ENCODE peak calls at places on chromosome 1, in eight cellular contexts. S, N, F, X, D, C, P and V are unnamed samples.

GRCh38 chr1:244214009-244214967 is 163.2 kb downstream of the ZBTB18 start:
- DNase-seq in C (no peak), S (no peak), P (peak), F (peak), D (peak), X (no peak), N (peak), V (peak)

GRCh38 chr1:29272171-29272907 is 36.0 kb downstream of the PTPRU start:
- DNase-seq in C (no peak), P (no peak), N (no peak), S (no peak), X (no peak), D (no peak), F (no peak), V (no peak)

GRCh38 chr1:222798111-222798510 is 16.7 kb upstream of the DISP1 start:
- DNase-seq in D (peak), F (peak), C (no peak), N (no peak), S (no peak), X (no peak), P (no peak), V (no peak)

GRCh38 chr1:3598051-3598471 is 13.2 kb downstream of the MEGF6 start:
- DNase-seq in D (no peak), N (peak), F (no peak), S (no peak), X (no peak), C (peak), P (no peak), V (peak)

GRCh38 chr1:66043186-66043585 is 250.5 kb downstream of the PDE4B start:
- DNase-seq in N (no peak), X (no peak), S (no peak), D (no peak), P (no peak), F (no peak), C (no peak), V (no peak)

GRCh38 chr1:150543500-150544143 is 5.6 kb upstream of the ADAMTSL4 start:
- DNase-seq in S (no peak), N (peak), D (peak), X (no peak), F (no peak), C (no peak), P (no peak), V (peak)

GRCh38 chr1:41439234-41439633 is 45.2 kb downstream of the EDN2 start:
- DNase-seq in D (no peak), X (no peak), N (no peak), S (no peak), C (no peak), P (no peak), F (no peak), V (no peak)

GRCh38 chr1:172537366-172537765 is 4.4 kb downstream of the SUCO start:
- DNase-seq in C (no peak), D (no peak), F (peak), P (no peak), X (no peak), S (no peak), N (no peak), V (no peak)

GRCh38 chr1:232620356-232620841 is 9.5 kb downstream of the SIPA1L2 start:
- DNase-seq in S (no peak), X (no peak), F (peak), P (peak), C (no peak), D (peak), N (no peak), V (peak)

GRCh38 chr1:2014726-2015382 is 4.3 kb upstream of the GABRD start:
- DNase-seq in X (no peak), C (no peak), P (no peak), F (no peak), N (peak), D (no peak), S (no peak), V (peak)

GRCh38 chr1:159188375-159188788 is 16.3 kb upstream of the ACKR1 start:
- DNase-seq in D (peak), X (no peak), P (peak), S (no peak), F (peak), N (no peak), C (peak), V (peak)

GRCh38 chr1:3651939-3652537 is at the start of gene TP73:
- DNase-seq in P (no peak), X (no peak), N (no peak), S (no peak), F (no peak), C (no peak), D (no peak), V (peak)

GRCh38 chr1:9293512-9294439 is 1.1 kb downstream of the SPSB1 start:
- DNase-seq in F (peak), X (no peak), N (peak), D (peak), P (peak), C (no peak), S (no peak), V (peak)

GRCh38 chr1:236608930-236609726 is 4.8 kb upstream of the HEATR1 start:
- DNase-seq in N (peak), D (peak), S (no peak), P (peak), X (peak), F (peak), C (peak), V (peak)

GRCh38 chr1:225933072-225933471 is 7.9 kb downstream of the LEFTY2 start:
- DNase-seq in F (peak), S (no peak), N (no peak), X (no peak), C (no peak), P (peak), D (peak), V (no peak)

GRCh38 chr1:227318003-227318851 is at the start of gene CDC42BPA:
- DNase-seq in F (peak), X (peak), D (peak), C (peak), S (peak), P (peak), N (peak), V (peak)

GRCh38 chr1:209490013-209490412 is 93.5 kb upstream of the CAMK1G start:
- DNase-seq in D (peak), X (no peak), P (no peak), N (peak), F (peak), C (no peak), S (no peak), V (peak)

GRCh38 chr1:203328714-203329122 is 22.2 kb downstream of the FMOD start:
- DNase-seq in N (no peak), D (no peak), S (no peak), C (peak), X (no peak), P (peak), F (no peak), V (peak)

GRCh38 chr1:181772714-181773113 is 288.8 kb downstream of the ZNF648 start:
- DNase-seq in S (no peak), X (no peak), F (no peak), D (no peak), P (no peak), N (no peak), C (no peak), V (no peak)

GRCh38 chr1:27473755-27474154 is 16.2 kb downstream of the WASF2 start:
- DNase-seq in C (no peak), X (no peak), S (no peak), N (no peak), F (no peak), D (no peak), P (no peak), V (no peak)

GRCh38 chr1:21451212-21451611 is 11.3 kb downstream of the NBPF3 start:
- DNase-seq in S (no peak), X (no peak), F (peak), P (no peak), D (peak), N (peak), C (no peak), V (no peak)

GRCh38 chr1:44827197-44828002 is 15.7 kb downstream of the PTCH2 start:
- DNase-seq in P (no peak), D (no peak), C (peak), S (no peak), N (peak), X (peak), F (no peak), V (peak)

GRCh38 chr1:232269988-232270387 is 359.9 kb downstream of the SIPA1L2 start:
- DNase-seq in P (no peak), N (no peak), C (no peak), F (no peak), D (no peak), X (no peak), S (no peak), V (no peak)

GRCh38 chr1:61322769-61323168 is 240.4 kb downstream of the NFIA start:
- DNase-seq in P (no peak), X (no peak), S (no peak), C (no peak), N (no peak), F (no peak), D (no peak), V (no peak)

GRCh38 chr1:44512313-44512885 is 107.3 kb downstream of the RNF220 start:
- DNase-seq in D (no peak), S (no peak), N (no peak), F (no peak), C (no peak), P (no peak), X (no peak), V (no peak)

GRCh38 chr1:95257758-95258157 is 23.7 kb downstream of the RWDD3 start:
- DNase-seq in X (no peak), N (no peak), S (no peak), D (no peak), C (no peak), P (peak), F (peak), V (no peak)

GRCh38 chr1:184298321-184299052 is 88.3 kb upstream of the C1orf21 start:
- DNase-seq in X (no peak), D (no peak), C (no peak), P (no peak), N (no peak), S (no peak), F (no peak), V (peak)

GRCh38 chr1:2475571-2475970 is 518 bp upstream of the PLCH2 start:
- DNase-seq in C (no peak), X (no peak), F (no peak), S (no peak), N (no peak), P (no peak), D (no peak), V (peak)

GRCh38 chr1:89972024-89972423 is 22.9 kb upstream of the ZNF326 start:
- DNase-seq in S (no peak), P (no peak), F (no peak), D (no peak), C (no peak), N (no peak), X (no peak), V (no peak)

DNA sequence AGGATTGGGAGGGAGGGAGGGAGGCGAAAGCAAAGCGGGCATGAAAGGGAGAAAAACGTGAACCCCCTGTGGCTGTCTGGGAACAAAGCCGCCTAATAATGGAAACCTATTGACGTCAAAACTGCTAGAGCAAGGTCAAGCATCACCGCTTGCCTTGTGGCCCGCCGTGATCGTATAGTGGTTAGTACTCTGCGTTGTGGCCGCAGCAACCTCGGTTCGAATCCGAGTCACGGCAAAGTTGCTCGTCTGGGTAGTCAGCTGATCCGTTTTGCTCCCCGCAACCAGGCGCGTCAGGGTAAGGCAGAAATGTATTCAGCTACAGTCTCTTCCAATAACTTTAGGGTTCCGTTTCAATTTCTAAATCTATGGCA is 99.2 kb downstream of the PRKAB2 start:
- DNase-seq in C (no peak), N (no peak), S (no peak), P (no peak), X (peak), F (no peak), D (no peak), V (no peak)
- H3K4me3 ChIP-seq in C (peak), N (peak), S (peak), P (peak), X (no peak), F (peak), D (no peak), V (peak)

GRCh38 chr1:58249371-58249728 is 297.2 kb downstream of the OMA1 start:
- DNase-seq in C (no peak), D (no peak), F (no peak), S (no peak), X (no peak), N (peak), P (no peak), V (no peak)
- H3K4me3 ChIP-seq in C (peak), D (no peak), F (no peak), S (no peak), X (peak), N (no peak), P (peak), V (peak)

DNA sequence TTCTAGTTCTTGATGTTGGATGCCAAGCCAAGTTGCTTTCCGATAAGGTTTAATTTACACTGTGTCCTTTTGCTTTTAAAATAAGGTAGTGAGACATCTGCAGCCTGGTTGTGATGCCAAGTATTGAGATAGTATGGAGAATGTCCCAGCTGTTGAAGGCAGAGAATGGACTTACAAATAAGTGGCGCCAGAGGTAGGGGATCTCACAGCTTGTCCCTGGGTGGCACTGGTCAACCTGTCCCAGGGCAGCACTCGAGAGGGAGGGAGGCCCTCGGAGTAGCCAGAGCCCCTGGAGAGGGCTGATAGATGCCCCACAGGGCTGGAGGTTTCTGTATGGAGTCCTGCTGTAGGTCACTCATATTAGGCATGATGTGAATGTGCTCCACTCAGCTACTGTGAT is 98.5 kb downstream of the GALNT2 start:
- DNase-seq in P (no peak), F (no peak), S (no peak), N (no peak), X (no peak), C (no peak), D (no peak), V (no peak)
- H3K4me3 ChIP-seq in P (no peak), F (no peak), S (no peak), N (no peak), X (no peak), C (no peak), D (no peak), V (no peak)

DNA sequence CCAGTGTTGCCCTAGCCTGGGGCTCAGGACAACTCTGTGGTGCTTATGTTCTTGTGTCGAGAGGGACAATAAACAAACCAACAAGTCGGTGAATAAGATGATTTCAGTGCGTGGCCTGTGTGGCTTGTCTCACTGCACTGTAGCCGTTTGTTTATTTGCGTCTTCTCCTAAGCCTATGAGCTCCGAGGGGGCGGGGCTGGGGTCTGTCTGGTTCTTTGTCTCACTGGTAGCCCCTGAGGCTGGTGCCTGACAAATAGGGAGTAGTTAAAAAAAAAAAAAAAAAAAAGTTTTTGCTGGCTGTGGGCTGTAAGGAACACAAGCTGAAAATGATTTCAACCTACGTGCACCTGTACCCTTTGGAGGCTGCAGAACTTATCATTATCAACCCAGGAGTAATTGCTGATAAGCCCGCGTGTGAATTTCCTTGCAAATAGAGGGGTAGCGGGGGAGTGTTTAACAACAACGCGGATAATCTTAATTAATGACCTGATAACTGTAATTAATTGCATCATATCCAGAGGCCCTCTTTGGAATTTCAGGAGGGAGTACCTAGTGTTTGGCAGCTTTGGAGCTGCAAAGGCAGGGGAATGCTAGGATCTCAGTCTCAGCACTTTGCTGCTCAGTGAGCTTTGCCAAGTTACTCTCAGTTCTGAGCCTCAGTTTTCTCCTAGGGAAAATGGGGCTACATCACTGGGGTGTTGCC is 919 bp upstream of the ARHGEF10L start:
- DNase-seq in X (no peak), F (peak), C (no peak), P (no peak), S (no peak), N (no peak), D (peak), V (peak)
- H3K4me3 ChIP-seq in X (peak), F (no peak), C (no peak), P (no peak), S (peak), N (no peak), D (no peak), V (peak)

DNA sequence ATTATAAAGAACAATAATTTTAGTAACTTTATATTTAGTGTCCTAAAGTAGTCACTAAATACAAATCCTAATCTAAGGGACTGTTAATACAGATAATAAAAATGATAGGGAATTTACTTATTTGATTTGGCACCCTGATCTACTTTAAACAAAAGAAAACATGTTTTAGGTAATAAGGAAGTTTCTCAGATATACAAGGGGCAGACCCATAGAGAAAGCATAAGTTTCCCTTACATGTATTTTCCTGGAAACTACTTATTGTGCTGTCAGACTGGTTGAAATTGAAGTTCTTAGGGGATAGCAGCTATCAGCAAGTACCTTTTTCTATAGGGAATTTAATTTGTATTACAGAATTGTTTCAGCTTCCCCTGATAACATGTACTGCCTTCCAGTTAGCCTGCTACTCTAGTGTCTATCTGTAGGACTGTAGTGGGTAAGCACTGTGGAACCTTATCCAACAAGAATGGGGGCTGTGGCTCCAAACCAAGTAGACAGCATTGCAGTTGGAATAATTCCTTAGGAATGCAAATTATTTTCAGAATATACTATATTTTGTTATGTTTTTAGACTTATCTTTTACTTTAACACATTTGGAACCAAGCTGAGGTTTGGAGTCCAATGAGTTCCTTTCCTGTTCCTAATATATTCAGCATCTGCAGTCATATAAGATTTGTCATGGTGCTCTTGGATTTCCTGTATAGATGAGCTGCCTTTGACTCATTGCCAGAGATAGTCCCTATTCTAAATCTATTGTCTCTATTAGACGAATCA is 14.7 kb downstream of the MSH4 start:
- DNase-seq in F (peak), X (no peak), D (no peak), N (peak), C (no peak), S (no peak), P (peak), V (no peak)
- H3K4me3 ChIP-seq in F (no peak), X (no peak), D (no peak), N (no peak), C (no peak), S (no peak), P (no peak), V (no peak)

DNA sequence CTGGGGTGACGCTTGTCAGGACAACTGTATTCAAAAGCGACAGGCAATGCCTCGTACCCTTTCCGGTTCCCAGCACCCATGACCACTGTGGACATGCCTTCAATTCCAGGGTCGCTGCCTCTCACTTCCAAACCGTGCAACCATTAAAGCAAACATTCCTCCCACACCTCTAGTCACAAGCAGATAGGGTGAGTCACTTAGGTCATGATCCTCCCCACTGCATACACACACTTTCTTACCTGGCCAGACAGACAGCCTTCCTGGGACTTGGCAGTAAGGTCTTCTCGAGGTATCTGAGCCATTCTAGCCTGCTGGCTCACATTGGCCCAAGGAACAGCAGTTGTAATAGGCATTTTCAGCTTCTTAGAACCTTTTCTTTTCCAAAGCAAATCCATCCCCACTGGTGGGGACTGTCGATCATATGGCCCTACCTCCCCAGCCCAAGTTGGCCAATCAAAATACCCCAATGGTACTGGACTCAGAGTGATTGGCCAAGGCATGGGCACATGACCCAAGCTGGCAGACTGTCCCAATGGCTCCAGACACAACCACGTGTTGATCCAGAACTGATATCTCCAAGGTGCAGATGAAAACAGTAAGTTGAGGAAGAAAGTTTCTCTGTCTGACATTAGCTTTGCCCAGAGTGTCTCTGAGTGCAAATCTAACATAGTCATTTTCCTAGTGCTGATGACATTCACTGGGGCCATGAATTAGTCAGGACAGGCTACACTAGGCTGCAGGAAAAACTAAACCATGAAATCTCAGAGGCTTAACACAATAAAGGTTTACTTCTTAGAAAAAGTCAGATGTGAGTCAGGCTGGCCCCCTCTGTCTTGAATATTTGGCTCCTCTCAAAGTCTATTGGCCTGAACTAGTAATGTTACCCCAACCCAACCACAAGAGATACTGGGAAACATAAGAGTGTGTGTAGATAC is 113.8 kb downstream of the RRAGC start:
- DNase-seq in P (no peak), D (no peak), N (no peak), F (no peak), C (no peak), S (no peak), X (no peak), V (no peak)
- H3K4me3 ChIP-seq in P (no peak), D (no peak), N (no peak), F (no peak), C (no peak), S (no peak), X (no peak), V (no peak)

GRCh38 chr1:164560504-164560903 is 1.5 kb downstream of the PBX1 start:
- DNase-seq in S (no peak), C (no peak), X (no peak), D (peak), P (no peak), F (no peak), N (no peak), V (no peak)
- H3K4me3 ChIP-seq in S (peak), C (peak), X (peak), D (peak), P (peak), F (peak), N (peak), V (peak)